ENCODE peak calls at places on chromosomes 12 and 14, in eight cellular contexts. One of them, this sample, is unnamed.

GRCh38 chr12:96571101-96571862 is 81.9 kb downstream of the CFAP54 start:
- DNase-seq in cardiac muscle cell: no peak
- DNase-seq in body of pancreas: no peak
- DNase-seq in HFF-Myc: no peak
- DNase-seq in OCI-LY7: no peak
- DNase-seq in pancreas: no peak
- DNase-seq in GM06990: peak
- DNase-seq in AG10803: no peak
- DNase-seq in this sample: no peak

GRCh38 chr14:98189521-98189920 is 1082.5 kb downstream of the BCL11B start:
- DNase-seq in OCI-LY7: no peak
- DNase-seq in AG10803: no peak
- DNase-seq in body of pancreas: no peak
- DNase-seq in GM06990: no peak
- DNase-seq in pancreas: no peak
- DNase-seq in HFF-Myc: no peak
- DNase-seq in cardiac muscle cell: no peak
- DNase-seq in this sample: no peak

GRCh38 chr14:60189923-60190840 is 25.0 kb upstream of the DHRS7 start:
- DNase-seq in pancreas: no peak
- DNase-seq in body of pancreas: no peak
- DNase-seq in OCI-LY7: no peak
- DNase-seq in GM06990: no peak
- DNase-seq in HFF-Myc: no peak
- DNase-seq in AG10803: peak
- DNase-seq in cardiac muscle cell: no peak
- DNase-seq in this sample: no peak

GRCh38 chr12:92369643-92370042 is 224.0 kb upstream of the BTG1 start:
- DNase-seq in cardiac muscle cell: no peak
- DNase-seq in OCI-LY7: no peak
- DNase-seq in HFF-Myc: peak
- DNase-seq in AG10803: peak
- DNase-seq in pancreas: no peak
- DNase-seq in GM06990: no peak
- DNase-seq in body of pancreas: no peak
- DNase-seq in this sample: no peak

GRCh38 chr12:77837876-77838291 is 7.2 kb downstream of the NAV3 start:
- DNase-seq in GM06990: no peak
- DNase-seq in HFF-Myc: no peak
- DNase-seq in body of pancreas: no peak
- DNase-seq in cardiac muscle cell: no peak
- DNase-seq in OCI-LY7: no peak
- DNase-seq in pancreas: no peak
- DNase-seq in AG10803: peak
- DNase-seq in this sample: no peak

GRCh38 chr12:31274520-31275300 is 51.2 kb downstream of the SINHCAF start:
- DNase-seq in cardiac muscle cell: no peak
- DNase-seq in pancreas: no peak
- DNase-seq in body of pancreas: no peak
- DNase-seq in HFF-Myc: no peak
- DNase-seq in OCI-LY7: no peak
- DNase-seq in AG10803: peak
- DNase-seq in GM06990: no peak
- DNase-seq in this sample: no peak

GRCh38 chr12:116295327-116296263 is 18.1 kb upstream of the MED13L start:
- DNase-seq in OCI-LY7: no peak
- DNase-seq in AG10803: peak
- DNase-seq in cardiac muscle cell: no peak
- DNase-seq in HFF-Myc: no peak
- DNase-seq in body of pancreas: no peak
- DNase-seq in pancreas: no peak
- DNase-seq in GM06990: no peak
- DNase-seq in this sample: no peak

GRCh38 chr12:69330475-69331473 is 17.4 kb upstream of the LYZ start:
- DNase-seq in body of pancreas: peak
- DNase-seq in AG10803: no peak
- DNase-seq in GM06990: peak
- DNase-seq in HFF-Myc: no peak
- DNase-seq in cardiac muscle cell: peak
- DNase-seq in pancreas: peak
- DNase-seq in OCI-LY7: peak
- DNase-seq in this sample: no peak

GRCh38 chr14:64109821-64110554 is 184.2 kb downstream of the ESR2 start:
- DNase-seq in body of pancreas: no peak
- DNase-seq in cardiac muscle cell: no peak
- DNase-seq in AG10803: peak
- DNase-seq in GM06990: no peak
- DNase-seq in pancreas: no peak
- DNase-seq in HFF-Myc: no peak
- DNase-seq in OCI-LY7: no peak
- DNase-seq in this sample: no peak

GRCh38 chr14:55977346-55977745 is 140.9 kb upstream of the PELI2 start:
- DNase-seq in cardiac muscle cell: no peak
- DNase-seq in AG10803: no peak
- DNase-seq in HFF-Myc: no peak
- DNase-seq in pancreas: no peak
- DNase-seq in OCI-LY7: no peak
- DNase-seq in body of pancreas: no peak
- DNase-seq in GM06990: no peak
- DNase-seq in this sample: no peak

GRCh38 chr14:64762044-64763034 is 58.1 kb downstream of the PLEKHG3 start:
- DNase-seq in body of pancreas: peak
- DNase-seq in AG10803: peak
- DNase-seq in GM06990: no peak
- DNase-seq in OCI-LY7: no peak
- DNase-seq in HFF-Myc: peak
- DNase-seq in pancreas: peak
- DNase-seq in cardiac muscle cell: peak
- DNase-seq in this sample: peak

GRCh38 chr14:54739514-54739913 is 163.1 kb downstream of the GCH1 start:
- DNase-seq in body of pancreas: no peak
- DNase-seq in AG10803: no peak
- DNase-seq in pancreas: no peak
- DNase-seq in OCI-LY7: no peak
- DNase-seq in cardiac muscle cell: no peak
- DNase-seq in GM06990: no peak
- DNase-seq in HFF-Myc: no peak
- DNase-seq in this sample: no peak

GRCh38 chr14:103563089-103563620 is 395 bp downstream of the COA8 start:
- DNase-seq in OCI-LY7: no peak
- DNase-seq in AG10803: no peak
- DNase-seq in HFF-Myc: no peak
- DNase-seq in GM06990: no peak
- DNase-seq in pancreas: no peak
- DNase-seq in cardiac muscle cell: no peak
- DNase-seq in body of pancreas: peak
- DNase-seq in this sample: no peak

GRCh38 chr12:39813776-39814175 is 194.2 kb upstream of the ABCD2 start:
- DNase-seq in HFF-Myc: no peak
- DNase-seq in body of pancreas: no peak
- DNase-seq in pancreas: no peak
- DNase-seq in OCI-LY7: no peak
- DNase-seq in cardiac muscle cell: no peak
- DNase-seq in GM06990: no peak
- DNase-seq in AG10803: peak
- DNase-seq in this sample: no peak

GRCh38 chr12:49367381-49368239 is at the start of gene SPATS2:
- DNase-seq in body of pancreas: peak
- DNase-seq in GM06990: no peak
- DNase-seq in HFF-Myc: no peak
- DNase-seq in cardiac muscle cell: no peak
- DNase-seq in OCI-LY7: no peak
- DNase-seq in pancreas: no peak
- DNase-seq in AG10803: no peak
- DNase-seq in this sample: no peak

DNA sequence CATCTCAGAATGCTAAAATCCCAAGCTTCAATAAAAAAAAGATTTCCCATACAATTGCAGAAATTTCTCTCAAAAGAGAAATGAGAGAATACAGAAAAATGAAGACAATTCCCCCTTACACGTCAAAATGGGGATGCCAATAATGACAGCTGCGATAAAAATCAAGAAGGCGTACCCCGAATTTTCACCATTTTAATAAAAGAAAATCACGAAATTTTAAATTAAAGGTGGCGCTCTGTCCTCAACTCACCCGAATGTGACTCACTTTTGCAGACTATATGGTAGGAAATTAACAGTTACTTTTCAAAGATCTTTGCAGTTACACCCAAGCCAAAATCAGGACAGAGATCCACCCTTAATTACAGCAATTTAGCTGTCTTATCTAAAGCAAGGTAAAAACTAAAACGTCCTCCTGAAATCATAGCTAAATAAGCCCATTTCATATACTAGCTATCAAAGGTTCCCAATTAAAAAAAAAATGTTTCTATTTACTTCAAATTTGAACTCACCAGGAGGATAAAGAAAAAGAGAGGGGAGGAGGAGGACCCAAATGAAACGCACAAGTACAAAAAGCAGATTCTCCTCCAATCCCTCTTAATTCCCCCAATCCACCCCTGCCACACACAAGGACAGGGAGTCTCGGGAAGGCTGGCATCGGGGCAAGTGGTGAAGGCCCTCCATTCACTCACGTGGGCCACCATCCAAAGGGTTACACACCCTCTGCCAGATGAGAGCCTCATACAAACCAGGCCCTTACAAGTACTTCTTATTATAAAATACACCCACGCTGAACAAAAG is 1.9 kb downstream of the ATP2B1 start:
- DNase-seq in GM06990: peak
- DNase-seq in OCI-LY7: peak
- DNase-seq in body of pancreas: no peak
- DNase-seq in pancreas: no peak
- DNase-seq in cardiac muscle cell: peak
- DNase-seq in AG10803: peak
- DNase-seq in HFF-Myc: no peak
- DNase-seq in this sample: no peak
- H3K4me3 ChIP-seq in GM06990: peak
- H3K4me3 ChIP-seq in OCI-LY7: peak
- H3K4me3 ChIP-seq in body of pancreas: no peak
- H3K4me3 ChIP-seq in pancreas: peak
- H3K4me3 ChIP-seq in cardiac muscle cell: peak
- H3K4me3 ChIP-seq in AG10803: peak
- H3K4me3 ChIP-seq in HFF-Myc: peak
- H3K4me3 ChIP-seq in this sample: peak

DNA sequence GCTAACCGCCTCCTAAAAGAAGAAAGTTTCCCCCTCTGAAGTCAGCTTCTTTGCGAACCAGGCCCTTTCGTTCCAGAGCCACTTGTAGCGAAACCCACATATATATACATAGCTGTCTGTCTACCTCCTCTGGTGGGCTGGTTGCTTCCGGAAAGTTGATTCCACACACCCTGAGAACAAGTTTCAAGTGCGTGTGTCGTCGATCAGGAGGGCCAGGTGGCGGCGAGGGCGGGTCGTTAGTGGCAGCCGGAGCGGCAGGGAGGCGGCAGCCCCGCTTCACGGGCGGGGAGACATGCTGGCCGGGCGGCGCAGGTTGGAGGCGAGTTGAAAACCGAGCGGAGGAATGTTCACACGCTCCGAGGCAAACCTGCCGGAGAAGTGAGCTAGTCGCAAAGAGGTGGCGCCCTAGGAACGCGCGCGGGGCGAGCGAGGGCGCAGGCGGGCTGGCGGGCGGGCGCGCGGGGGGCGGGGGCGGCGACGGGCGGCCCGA is 2.6 kb downstream of the PTHLH start:
- DNase-seq in OCI-LY7: no peak
- DNase-seq in pancreas: peak
- DNase-seq in AG10803: peak
- DNase-seq in cardiac muscle cell: peak
- DNase-seq in GM06990: peak
- DNase-seq in body of pancreas: peak
- DNase-seq in HFF-Myc: no peak
- DNase-seq in this sample: no peak
- TF ChIP-seq CTCF in OCI-LY7: no peak
- TF ChIP-seq CTCF in pancreas: no peak
- TF ChIP-seq CTCF in AG10803: no peak
- TF ChIP-seq CTCF in cardiac muscle cell: peak
- TF ChIP-seq CTCF in GM06990: peak
- TF ChIP-seq CTCF in body of pancreas: no peak
- TF ChIP-seq CTCF in HFF-Myc: no peak
- TF ChIP-seq CTCF in this sample: no peak

DNA sequence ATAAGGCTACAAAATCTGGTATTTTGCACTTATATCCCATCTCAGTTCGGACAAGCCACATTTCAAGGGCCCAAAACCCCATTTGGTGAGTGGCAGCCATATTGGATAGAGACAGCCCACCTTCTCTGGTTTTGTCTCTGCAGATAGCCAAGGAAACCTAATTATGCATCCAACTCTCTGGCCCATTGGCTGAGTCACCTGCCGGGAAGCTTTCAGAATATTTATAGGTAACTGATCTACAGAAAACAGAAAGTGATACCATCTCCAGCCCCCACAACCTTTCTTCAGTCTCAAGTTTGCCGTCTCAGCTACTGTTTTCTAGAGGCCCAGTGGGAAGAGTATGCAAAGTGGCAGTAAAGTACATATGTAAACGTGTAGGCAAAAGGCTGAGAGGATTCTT is 33.7 kb upstream of the PPP1CC start:
- DNase-seq in AG10803: no peak
- DNase-seq in HFF-Myc: no peak
- DNase-seq in pancreas: no peak
- DNase-seq in body of pancreas: no peak
- DNase-seq in GM06990: peak
- DNase-seq in OCI-LY7: peak
- DNase-seq in cardiac muscle cell: no peak
- DNase-seq in this sample: no peak
- H3K4me3 ChIP-seq in AG10803: no peak
- H3K4me3 ChIP-seq in HFF-Myc: no peak
- H3K4me3 ChIP-seq in pancreas: no peak
- H3K4me3 ChIP-seq in body of pancreas: no peak
- H3K4me3 ChIP-seq in GM06990: no peak
- H3K4me3 ChIP-seq in OCI-LY7: peak
- H3K4me3 ChIP-seq in cardiac muscle cell: no peak
- H3K4me3 ChIP-seq in this sample: no peak

DNA sequence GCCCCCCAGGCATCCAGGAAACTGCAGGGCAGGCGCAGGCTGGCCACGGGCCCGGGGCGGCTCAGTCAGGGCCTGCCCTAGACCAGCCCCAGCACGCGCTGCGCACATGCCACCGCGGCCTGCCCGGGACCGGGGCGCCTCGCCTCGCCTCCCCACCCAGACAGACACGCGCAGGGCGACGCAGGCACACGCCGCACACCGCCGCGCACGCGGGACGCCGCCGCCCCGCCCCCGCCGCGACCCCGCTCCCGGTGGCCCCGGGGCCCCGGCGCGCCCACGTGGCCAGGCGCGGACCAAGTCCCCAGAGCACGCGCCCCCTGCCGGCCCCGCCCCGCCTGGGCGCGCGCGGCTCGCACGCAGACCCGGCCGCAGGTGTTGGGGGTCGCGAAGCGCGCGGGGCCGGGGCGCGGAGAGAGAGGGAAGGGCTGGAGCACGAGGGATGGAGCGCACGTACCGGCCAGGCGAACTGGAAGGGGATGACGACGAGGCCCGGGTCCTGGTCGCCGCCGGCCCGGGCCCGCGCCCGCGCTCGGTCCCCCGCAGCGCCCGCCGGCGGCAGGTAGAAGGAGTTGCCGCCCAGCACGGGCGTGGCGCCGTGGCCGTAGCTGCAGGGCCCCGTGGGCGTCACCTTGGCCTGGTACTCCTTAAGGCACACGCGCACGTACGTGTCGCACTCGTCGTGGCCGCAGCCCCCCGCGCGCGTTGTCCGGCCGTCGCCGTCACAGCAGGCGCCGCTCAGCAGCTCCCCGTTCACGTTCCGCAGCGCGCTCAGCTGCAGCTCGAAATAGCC is 1.1 kb downstream of the JAG2 start:
- DNase-seq in cardiac muscle cell: peak
- DNase-seq in OCI-LY7: no peak
- DNase-seq in HFF-Myc: no peak
- DNase-seq in GM06990: peak
- DNase-seq in body of pancreas: no peak
- DNase-seq in pancreas: no peak
- DNase-seq in AG10803: no peak
- DNase-seq in this sample: no peak
- TF ChIP-seq CTCF in cardiac muscle cell: no peak
- TF ChIP-seq CTCF in OCI-LY7: peak
- TF ChIP-seq CTCF in HFF-Myc: no peak
- TF ChIP-seq CTCF in GM06990: no peak
- TF ChIP-seq CTCF in body of pancreas: no peak
- TF ChIP-seq CTCF in pancreas: no peak
- TF ChIP-seq CTCF in AG10803: no peak
- TF ChIP-seq CTCF in this sample: no peak

This sample was measured in astrocyte of the cerebellum.